ENCODE peak calls at places on chromosomes 13 and 19, in seven cellular contexts. L is psoas muscle, Z is colonic mucosa, E is endothelial cell of umbilical vein, U is PC-3, S is transverse colon, T is endodermal cell. K is an unnamed sample. For H3K36me3, the result is how much of the 10 kb centered on the place peaks cover.

GRCh38 chr13:79870766-79871165 is 389.8 kb downstream of the NDFIP2 start:
- DNase-seq in L (no peak), Z (no peak), E (peak), U (no peak), S (no peak), T (no peak), K (no peak)

GRCh38 chr19:4077800-4078683 is 11.3 kb upstream of the ZBTB7A start:
- DNase-seq in L (peak), Z (peak), E (peak), U (peak), S (peak), T (peak), K (no peak)

GRCh38 chr13:93003531-93003930 is 223.1 kb upstream of the GPC6 start:
- DNase-seq in L (no peak), Z (no peak), E (no peak), U (no peak), S (no peak), T (no peak), K (no peak)

GRCh38 chr13:83121904-83122303 is 760.4 kb downstream of the SLITRK1 start:
- DNase-seq in L (no peak), Z (no peak), E (no peak), U (no peak), S (no peak), T (no peak), K (no peak)

GRCh38 chr13:75308222-75308621 is 173.7 kb downstream of the TBC1D4 start:
- DNase-seq in L (no peak), Z (no peak), E (no peak), U (no peak), S (no peak), T (no peak), K (no peak)

GRCh38 chr13:33146843-33147611 is 130.8 kb downstream of the KL start:
- DNase-seq in L (no peak), Z (no peak), E (no peak), U (no peak), S (no peak), T (no peak), K (no peak)

GRCh38 chr13:112721198-112722104 is 31.6 kb downstream of the ATP11A start:
- DNase-seq in L (no peak), Z (no peak), E (peak), U (no peak), S (no peak), T (no peak), K (no peak)

GRCh38 chr13:108850706-108851105 is 221.3 kb downstream of the MYO16 start:
- DNase-seq in L (no peak), Z (no peak), E (no peak), U (no peak), S (no peak), T (no peak), K (no peak)

GRCh38 chr13:28022848-28023518 is 34.5 kb upstream of the URAD start:
- DNase-seq in L (no peak), Z (no peak), E (no peak), U (no peak), S (no peak), T (peak), K (no peak)

GRCh38 chr13:106561551-106562170 is 6.3 kb downstream of the ARGLU1 start:
- DNase-seq in L (no peak), Z (no peak), E (peak), U (no peak), S (no peak), T (no peak), K (no peak)

GRCh38 chr19:7182489-7182888 is 111.7 kb downstream of the INSR start:
- DNase-seq in L (no peak), Z (no peak), E (no peak), U (no peak), S (no peak), T (no peak), K (no peak)

GRCh38 chr13:68713394-68713793 is 1394.2 kb upstream of the ATXN8OS start:
- DNase-seq in L (no peak), Z (no peak), E (no peak), U (no peak), S (no peak), T (peak), K (no peak)

GRCh38 chr13:111554539-111555267 is 234.3 kb downstream of the TEX29 start:
- DNase-seq in L (no peak), Z (no peak), E (no peak), U (no peak), S (no peak), T (no peak), K (no peak)

GRCh38 chr13:40813662-40814454 is 24.4 kb downstream of the SLC25A15 start:
- DNase-seq in L (no peak), Z (no peak), E (peak), U (peak), S (no peak), T (peak), K (no peak)

GRCh38 chr19:12544401-12544876 is 6.8 kb downstream of the ZNF564 start:
- DNase-seq in L (no peak), Z (no peak), E (peak), U (no peak), S (no peak), T (no peak), K (no peak)

GRCh38 chr19:8041553-8041952 is 11.0 kb upstream of the CCL25 start:
- DNase-seq in L (no peak), Z (no peak), E (no peak), U (no peak), S (no peak), T (no peak), K (no peak)

GRCh38 chr13:73450583-73450982 is 391.8 kb downstream of the KLF5 start:
- DNase-seq in L (no peak), Z (no peak), E (no peak), U (peak), S (no peak), T (no peak), K (no peak)

GRCh38 chr13:25409938-25410337 is 38.2 kb downstream of the ATP8A2 start:
- DNase-seq in L (no peak), Z (no peak), E (no peak), U (no peak), S (no peak), T (no peak), K (no peak)

GRCh38 chr13:73580868-73581267 is 522.1 kb downstream of the KLF5 start:
- DNase-seq in L (no peak), Z (no peak), E (no peak), U (no peak), S (no peak), T (no peak), K (no peak)

GRCh38 chr13:50187352-50188029 is 172.2 kb downstream of the KCNRG start:
- DNase-seq in L (no peak), Z (no peak), E (no peak), U (no peak), S (no peak), T (no peak), K (no peak)

GRCh38 chr19:46133777-46134231 is 9.3 kb upstream of the IGFL3 start:
- DNase-seq in L (no peak), Z (no peak), E (peak), U (no peak), S (no peak), T (peak), K (no peak)

GRCh38 chr13:34730966-34731365 is 211.1 kb upstream of the NBEA start:
- DNase-seq in L (no peak), Z (no peak), E (no peak), U (no peak), S (no peak), T (peak), K (no peak)

GRCh38 chr19:40279761-40280607 is 5.2 kb downstream of the AKT2 start:
- DNase-seq in L (no peak), Z (no peak), E (no peak), U (no peak), S (no peak), T (no peak), K (no peak)

GRCh38 chr13:41985788-41986508 is 25.0 kb upstream of the VWA8 start:
- DNase-seq in L (no peak), Z (no peak), E (no peak), U (peak), S (no peak), T (no peak), K (peak)

GRCh38 chr19:3710265-3710812 is 2.2 kb downstream of the TJP3 start:
- DNase-seq in L (peak), Z (peak), E (no peak), U (peak), S (peak), T (peak), K (no peak)

GRCh38 chr19:51158474-51159129 is 16.5 kb downstream of the SIGLEC7 start:
- DNase-seq in L (peak), Z (peak), E (peak), U (peak), S (peak), T (peak), K (no peak)

GRCh38 chr13:86932935-86933334 is 738.2 kb upstream of the SLITRK5 start:
- DNase-seq in L (no peak), Z (no peak), E (no peak), U (no peak), S (no peak), T (peak), K (no peak)

GRCh38 chr19:39380521-39381502 is 10.1 kb downstream of the PAF1 start:
- DNase-seq in L (no peak), Z (no peak), E (no peak), U (no peak), S (no peak), T (no peak), K (no peak)

GRCh38 chr13:85204668-85205344 is 594.4 kb downstream of the SLITRK6 start:
- DNase-seq in L (no peak), Z (no peak), E (no peak), U (no peak), S (no peak), T (no peak), K (no peak)

GRCh38 chr19:34556500-34556899 is 74.9 kb downstream of the WTIP start:
- DNase-seq in L (no peak), Z (no peak), E (peak), U (peak), S (peak), T (peak), K (no peak)
- TF ChIP-seq CTCF in L (peak), Z (no peak), E (peak), U (peak), S (no peak), T (peak), K (peak)

GRCh38 chr19:10139952-10140351 is 20.3 kb upstream of the EIF3G start:
- DNase-seq in L (no peak), Z (no peak), E (no peak), U (no peak), S (no peak), T (no peak), K (no peak)

GRCh38 chr19:10141479-10141878 is 21.8 kb upstream of the EIF3G start:
- DNase-seq in L (no peak), Z (no peak), E (no peak), U (no peak), S (no peak), T (no peak), K (no peak)

GRCh38 chr19:10143700-10144099 is 24.0 kb upstream of the EIF3G start:
- DNase-seq in L (no peak), Z (no peak), E (no peak), U (no peak), S (no peak), T (no peak), K (no peak)

GRCh38 chr19:10142701-10143375 is 23.1 kb upstream of the EIF3G start:
- DNase-seq in L (no peak), Z (no peak), E (no peak), U (no peak), S (peak), T (no peak), K (no peak)

GRCh38 chr19:10141973-10142372 is 22.3 kb upstream of the EIF3G start:
- DNase-seq in L (no peak), Z (no peak), E (no peak), U (no peak), S (no peak), T (no peak), K (no peak)
- H3K36me3 ChIP-seq in L (under half), Z (under half), E (half or more), U (half or more), S (under half), T (half or more), K (half or more)

GRCh38 chr13:71977028-71977427 is 110.0 kb upstream of the DACH1 start:
- DNase-seq in L (no peak), Z (no peak), E (no peak), U (no peak), S (no peak), T (no peak), K (no peak)

GRCh38 chr13:71979616-71980015 is 112.6 kb upstream of the DACH1 start:
- DNase-seq in L (no peak), Z (no peak), E (peak), U (peak), S (no peak), T (peak), K (no peak)
- TF ChIP-seq CTCF in L (no peak), Z (peak), E (peak), U (peak), S (no peak), T (peak), K (no peak)

DNA sequence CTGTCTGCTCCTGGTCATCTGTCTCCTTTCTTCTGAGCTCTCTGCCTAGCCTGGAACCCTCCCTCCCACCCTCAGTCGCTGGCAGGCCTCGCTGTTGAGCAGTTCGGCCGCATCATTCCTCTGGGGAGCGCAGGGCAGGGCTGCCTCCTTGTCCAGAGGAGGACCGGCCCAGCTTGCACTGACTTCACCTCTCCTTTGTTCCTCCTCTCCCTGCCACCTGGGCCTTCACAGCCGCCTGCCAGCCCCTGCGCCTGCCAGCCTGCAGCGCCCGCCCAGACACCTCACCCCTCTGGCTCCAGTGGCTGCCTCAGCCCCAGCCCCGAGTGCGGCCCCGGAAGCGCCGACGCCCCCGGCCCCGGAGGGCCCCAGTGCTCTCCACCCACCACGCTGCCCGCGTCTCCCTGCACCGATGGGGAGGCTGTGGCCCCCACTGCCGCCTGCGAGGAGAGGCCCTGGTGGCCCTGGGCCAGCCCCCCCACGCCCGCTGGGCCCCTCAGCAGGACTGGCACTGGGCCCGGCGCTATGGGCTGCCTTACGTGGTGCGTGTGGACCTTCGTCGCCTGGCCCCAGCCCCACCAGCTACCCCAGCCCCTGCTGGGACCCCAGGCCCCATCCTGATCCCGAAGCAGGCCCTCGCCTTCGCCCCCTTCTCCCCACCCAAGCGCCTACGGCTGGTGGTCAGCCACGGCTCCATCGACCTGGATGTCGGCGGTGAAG is 7.2 kb downstream of the KMT5C start:
- DNase-seq in L (peak), Z (no peak), E (no peak), U (no peak), S (no peak), T (peak), K (no peak)
- H3K36me3 ChIP-seq in L (under half), Z (under half), E (under half), U (under half), S (under half), T (under half), K (under half)